ENCODE peak calls at places on chromosomes 12 and 14, in nine cellular contexts. U, C, J, G, A, X, Y, P and F are unnamed samples.

GRCh38 chr12:106247731-106248176 is at the start of gene CKAP4:
- DNase-seq in U (peak), C (no peak), J (peak), G (peak), A (peak), X (peak), Y (peak), P (peak), F (peak)

GRCh38 chr14:100056964-100057817 is 8.0 kb upstream of the EVL start:
- DNase-seq in U (no peak), C (no peak), J (peak), G (no peak), A (no peak), X (peak), Y (no peak), P (peak), F (no peak)

GRCh38 chr12:9948606-9949286 is 16.6 kb upstream of the CLEC2A start:
- DNase-seq in U (no peak), C (no peak), J (no peak), G (no peak), A (no peak), X (no peak), Y (no peak), P (no peak), F (no peak)

GRCh38 chr12:46446645-46447044 is 74.1 kb upstream of the SLC38A2 start:
- DNase-seq in U (no peak), C (no peak), J (peak), G (no peak), A (no peak), X (no peak), Y (no peak), P (no peak), F (no peak)

GRCh38 chr14:23513005-23513412 is 38.6 kb downstream of the ZFHX2 start:
- DNase-seq in U (no peak), C (no peak), J (no peak), G (peak), A (no peak), X (no peak), Y (no peak), P (no peak), F (no peak)

GRCh38 chr14:91377700-91378652 is 39.6 kb downstream of the CCDC88C start:
- DNase-seq in U (no peak), C (no peak), J (no peak), G (no peak), A (no peak), X (no peak), Y (peak), P (peak), F (no peak)

GRCh38 chr14:68979722-68980552 is 835 bp upstream of the ACTN1 start:
- DNase-seq in U (peak), C (no peak), J (peak), G (no peak), A (peak), X (peak), Y (peak), P (no peak), F (no peak)

GRCh38 chr14:60732840-60733483 is 1.6 kb upstream of the MNAT1 start:
- DNase-seq in U (no peak), C (no peak), J (no peak), G (no peak), A (no peak), X (no peak), Y (no peak), P (no peak), F (no peak)

GRCh38 chr12:93946542-93947150 is 201.7 kb upstream of the PLXNC1 start:
- DNase-seq in U (no peak), C (no peak), J (no peak), G (no peak), A (no peak), X (no peak), Y (no peak), P (no peak), F (no peak)

GRCh38 chr12:64039285-64039871 is 182.7 kb downstream of the KICS2 start:
- DNase-seq in U (peak), C (no peak), J (no peak), G (peak), A (peak), X (no peak), Y (peak), P (no peak), F (no peak)

GRCh38 chr14:89454971-89455370 is 37.9 kb upstream of the FOXN3 start:
- DNase-seq in U (no peak), C (no peak), J (no peak), G (no peak), A (no peak), X (no peak), Y (no peak), P (no peak), F (no peak)

GRCh38 chr12:3049596-3050314 is 27.4 kb upstream of the TSPAN9 start:
- DNase-seq in U (no peak), C (no peak), J (no peak), G (no peak), A (no peak), X (no peak), Y (no peak), P (peak), F (no peak)

GRCh38 chr14:88868558-88869159 is 44.2 kb downstream of the TTC8 start:
- DNase-seq in U (no peak), C (no peak), J (no peak), G (peak), A (peak), X (no peak), Y (no peak), P (peak), F (no peak)

GRCh38 chr12:40149673-40150260 is 43.9 kb upstream of the SLC2A13 start:
- DNase-seq in U (no peak), C (no peak), J (no peak), G (no peak), A (peak), X (no peak), Y (no peak), P (no peak), F (no peak)

GRCh38 chr12:133206390-133206789 is 25.1 kb downstream of the ZNF268 start:
- DNase-seq in U (no peak), C (no peak), J (no peak), G (no peak), A (no peak), X (no peak), Y (no peak), P (no peak), F (no peak)

GRCh38 chr12:22624573-22624907 is 431 bp upstream of the ETNK1 start:
- DNase-seq in U (no peak), C (no peak), J (no peak), G (no peak), A (no peak), X (no peak), Y (no peak), P (no peak), F (no peak)

GRCh38 chr12:111753144-111753881 is 13.4 kb upstream of the ALDH2 start:
- DNase-seq in U (peak), C (no peak), J (peak), G (no peak), A (peak), X (peak), Y (peak), P (peak), F (no peak)

GRCh38 chr14:80638620-80639215 is 302.8 kb downstream of the CEP128 start:
- DNase-seq in U (no peak), C (no peak), J (no peak), G (no peak), A (peak), X (no peak), Y (no peak), P (no peak), F (no peak)

GRCh38 chr12:14207946-14208612 is 157.4 kb upstream of the ATF7IP start:
- DNase-seq in U (peak), C (no peak), J (peak), G (no peak), A (peak), X (no peak), Y (peak), P (no peak), F (no peak)

GRCh38 chr12:75837700-75838099 is 193.9 kb downstream of the PHLDA1 start:
- DNase-seq in U (no peak), C (no peak), J (no peak), G (no peak), A (no peak), X (no peak), Y (peak), P (no peak), F (no peak)

GRCh38 chr12:6380141-6381121 is 3.5 kb upstream of the LTBR start:
- DNase-seq in U (no peak), C (no peak), J (no peak), G (no peak), A (no peak), X (no peak), Y (no peak), P (no peak), F (no peak)